ENCODE peak calls at places on chromosomes 16 and 17, in six cellular contexts. One of them, this sample, is unnamed.

GRCh38 chr16:19907161-19907992 is 22.7 kb upstream of the GPRC5B start:
- DNase-seq in K562: peak; percentile 84
- DNase-seq in HepG2: peak; percentile 67
- DNase-seq in SK-N-SH: peak; percentile 79
- DNase-seq in GM12878: peak; percentile 7
- DNase-seq in H1: peak; percentile 93
- DNase-seq in this sample: peak; percentile 67

GRCh38 chr17:40491486-40491885 is 9.9 kb downstream of the TNS4 start:
- DNase-seq in K562: peak; percentile 55
- DNase-seq in HepG2: no peak
- DNase-seq in SK-N-SH: no peak
- DNase-seq in GM12878: no peak
- DNase-seq in H1: no peak
- DNase-seq in this sample: no peak

GRCh38 chr16:84619103-84619460 is 1.2 kb upstream of the COTL1 start:
- DNase-seq in K562: no peak
- DNase-seq in HepG2: no peak
- DNase-seq in SK-N-SH: no peak
- DNase-seq in GM12878: no peak
- DNase-seq in H1: no peak
- DNase-seq in this sample: no peak

GRCh38 chr16:20673882-20674683 is 23.4 kb downstream of the ACSM1 start:
- DNase-seq in K562: peak; percentile 41
- DNase-seq in HepG2: peak; percentile 80
- DNase-seq in SK-N-SH: no peak
- DNase-seq in GM12878: no peak
- DNase-seq in H1: no peak
- DNase-seq in this sample: no peak

GRCh38 chr16:86424968-86425367 is 85.4 kb upstream of the FOXF1 start:
- DNase-seq in K562: no peak
- DNase-seq in HepG2: no peak
- DNase-seq in SK-N-SH: no peak
- DNase-seq in GM12878: no peak
- DNase-seq in H1: no peak
- DNase-seq in this sample: no peak

GRCh38 chr17:82648761-82649474 is 674 bp upstream of the WDR45B start:
- DNase-seq in K562: peak; percentile 89
- DNase-seq in HepG2: no peak
- DNase-seq in SK-N-SH: peak; percentile 95
- DNase-seq in GM12878: no peak
- DNase-seq in H1: peak; percentile 66
- DNase-seq in this sample: peak; percentile 38

GRCh38 chr16:17211797-17212196 is 259.0 kb downstream of the XYLT1 start:
- DNase-seq in K562: peak; percentile 15
- DNase-seq in HepG2: peak; percentile 34
- DNase-seq in SK-N-SH: peak; percentile 21
- DNase-seq in GM12878: no peak
- DNase-seq in H1: peak; percentile 67
- DNase-seq in this sample: peak; percentile 8

GRCh38 chr16:6694636-6695035 is 638.0 kb upstream of the RBFOX1 start:
- DNase-seq in K562: no peak
- DNase-seq in HepG2: no peak
- DNase-seq in SK-N-SH: no peak
- DNase-seq in GM12878: no peak
- DNase-seq in H1: no peak
- DNase-seq in this sample: no peak

GRCh38 chr16:5078626-5079025 is 7.0 kb downstream of the ALG1 start:
- DNase-seq in K562: no peak
- DNase-seq in HepG2: no peak
- DNase-seq in SK-N-SH: no peak
- DNase-seq in GM12878: no peak
- DNase-seq in H1: no peak
- DNase-seq in this sample: no peak

GRCh38 chr17:51097708-51098446 is 22.8 kb downstream of the SPAG9 start:
- DNase-seq in K562: no peak
- DNase-seq in HepG2: peak; percentile 86
- DNase-seq in SK-N-SH: no peak
- DNase-seq in GM12878: no peak
- DNase-seq in H1: no peak
- DNase-seq in this sample: no peak

GRCh38 chr16:23650674-23651073 is 9.4 kb downstream of the DCTN5 start:
- DNase-seq in K562: no peak
- DNase-seq in HepG2: no peak
- DNase-seq in SK-N-SH: no peak
- DNase-seq in GM12878: no peak
- DNase-seq in H1: no peak
- DNase-seq in this sample: no peak

GRCh38 chr17:59400858-59401257 is 69.4 kb downstream of the YPEL2 start:
- DNase-seq in K562: no peak
- DNase-seq in HepG2: no peak
- DNase-seq in SK-N-SH: no peak
- DNase-seq in GM12878: no peak
- DNase-seq in H1: no peak
- DNase-seq in this sample: no peak

GRCh38 chr17:42018339-42018738 is 1.1 kb upstream of the DNAJC7 start:
- DNase-seq in K562: no peak
- DNase-seq in HepG2: peak; percentile 46
- DNase-seq in SK-N-SH: no peak
- DNase-seq in GM12878: no peak
- DNase-seq in H1: no peak
- DNase-seq in this sample: no peak

GRCh38 chr16:1642148-1642547 is 30.0 kb downstream of the CRAMP1 start:
- DNase-seq in K562: no peak
- DNase-seq in HepG2: no peak
- DNase-seq in SK-N-SH: no peak
- DNase-seq in GM12878: no peak
- DNase-seq in H1: no peak
- DNase-seq in this sample: no peak

GRCh38 chr17:45841883-45842525 is 2.7 kb upstream of the SPPL2C start:
- DNase-seq in K562: no peak
- DNase-seq in HepG2: no peak
- DNase-seq in SK-N-SH: no peak
- DNase-seq in GM12878: no peak
- DNase-seq in H1: no peak
- DNase-seq in this sample: no peak

DNA sequence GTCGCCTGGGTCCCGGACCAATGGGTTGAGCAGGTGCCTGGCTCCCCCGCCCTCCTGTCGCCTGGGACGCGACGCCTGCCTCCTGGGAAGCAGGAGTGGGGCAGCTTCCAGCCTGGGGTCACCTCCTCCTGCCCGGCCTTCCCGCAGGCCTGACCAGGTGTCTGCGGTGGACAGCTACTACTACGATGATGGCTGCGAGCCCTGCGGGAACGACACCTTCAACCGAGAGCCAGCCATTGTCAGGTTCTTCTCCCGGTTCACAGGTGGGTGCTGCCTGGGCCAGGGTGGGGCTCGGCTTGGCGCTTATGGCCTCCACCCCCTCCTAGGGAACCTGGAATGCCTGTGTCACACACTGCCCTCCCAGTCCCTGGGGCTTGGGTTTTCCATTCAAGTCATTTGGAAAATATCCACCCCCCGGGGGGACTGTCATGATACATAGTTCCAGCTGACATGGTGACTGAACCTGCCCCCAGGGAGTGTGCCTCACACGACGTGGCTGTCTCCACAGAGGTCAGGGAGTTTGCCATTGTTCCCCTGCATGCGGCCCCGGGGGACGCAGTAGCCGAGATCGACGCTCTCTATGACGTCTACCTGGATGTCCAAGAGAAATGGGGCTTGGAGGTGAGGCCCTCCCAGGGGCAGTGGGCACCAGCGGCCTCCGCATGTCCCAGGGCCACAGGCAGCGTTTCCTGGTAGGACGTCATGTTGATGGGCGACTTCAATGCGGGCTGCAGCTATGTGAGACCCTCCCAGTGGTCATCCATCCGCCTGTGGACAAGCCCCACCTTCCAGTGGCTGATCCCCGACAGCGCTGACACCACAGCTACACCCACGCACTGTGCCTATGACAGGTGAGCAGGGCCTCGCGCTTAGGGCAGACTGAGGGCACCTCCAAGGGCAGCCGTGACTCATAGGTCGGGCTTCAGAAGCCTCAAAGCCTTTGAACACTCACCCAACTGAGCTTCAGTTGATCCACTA is 2.3 kb downstream of the DNASE1 start:
- DNase-seq in K562: no peak
- DNase-seq in HepG2: no peak
- DNase-seq in SK-N-SH: no peak
- DNase-seq in GM12878: no peak
- DNase-seq in H1: no peak
- DNase-seq in this sample: no peak
- TF ChIP-seq CHD2 in K562: no peak
- TF ChIP-seq CHD2 in HepG2: no peak
- TF ChIP-seq CHD2 in SK-N-SH: no peak
- TF ChIP-seq CHD2 in GM12878: no peak
- TF ChIP-seq CHD2 in H1: no peak
- TF ChIP-seq CHD2 in this sample: no peak

GRCh38 chr17:28925912-28926365 is 23.1 kb upstream of the DHRS13 start:
- DNase-seq in K562: no peak
- DNase-seq in HepG2: no peak
- DNase-seq in SK-N-SH: no peak
- DNase-seq in GM12878: peak; percentile 47
- DNase-seq in H1: no peak
- DNase-seq in this sample: no peak
- TF ChIP-seq CHD2 in K562: no peak
- TF ChIP-seq CHD2 in HepG2: no peak
- TF ChIP-seq CHD2 in SK-N-SH: no peak
- TF ChIP-seq CHD2 in GM12878: no peak
- TF ChIP-seq CHD2 in H1: no peak
- TF ChIP-seq CHD2 in this sample: no peak

GRCh38 chr16:76280421-76280820 is 3.2 kb downstream of the CNTNAP4 start:
- DNase-seq in K562: no peak
- DNase-seq in HepG2: no peak
- DNase-seq in SK-N-SH: no peak
- DNase-seq in GM12878: no peak
- DNase-seq in H1: no peak
- DNase-seq in this sample: no peak

GRCh38 chr16:76278086-76278485 is 885 bp downstream of the CNTNAP4 start:
- DNase-seq in K562: no peak
- DNase-seq in HepG2: no peak
- DNase-seq in SK-N-SH: no peak
- DNase-seq in GM12878: no peak
- DNase-seq in H1: no peak
- DNase-seq in this sample: no peak

GRCh38 chr16:76278976-76279375 is 1.8 kb downstream of the CNTNAP4 start:
- DNase-seq in K562: no peak
- DNase-seq in HepG2: peak; percentile 13
- DNase-seq in SK-N-SH: peak; percentile 21
- DNase-seq in GM12878: no peak
- DNase-seq in H1: no peak
- DNase-seq in this sample: no peak

GRCh38 chr16:76277099-76278030 is at the start of gene CNTNAP4:
- DNase-seq in K562: no peak
- DNase-seq in HepG2: no peak
- DNase-seq in SK-N-SH: peak; percentile 51
- DNase-seq in GM12878: no peak
- DNase-seq in H1: peak; percentile 73
- DNase-seq in this sample: no peak
- TF ChIP-seq CHD2 in K562: no peak
- TF ChIP-seq CHD2 in HepG2: no peak
- TF ChIP-seq CHD2 in SK-N-SH: no peak
- TF ChIP-seq CHD2 in GM12878: no peak
- TF ChIP-seq CHD2 in H1: no peak
- TF ChIP-seq CHD2 in this sample: no peak

GRCh38 chr16:27671410-27671809 is 121.5 kb downstream of the KATNIP start:
- DNase-seq in K562: no peak
- DNase-seq in HepG2: peak; percentile 41
- DNase-seq in SK-N-SH: no peak
- DNase-seq in GM12878: no peak
- DNase-seq in H1: no peak
- DNase-seq in this sample: peak; percentile 38
- TF ChIP-seq CHD2 in K562: no peak
- TF ChIP-seq CHD2 in HepG2: no peak
- TF ChIP-seq CHD2 in SK-N-SH: no peak
- TF ChIP-seq CHD2 in GM12878: no peak
- TF ChIP-seq CHD2 in H1: no peak
- TF ChIP-seq CHD2 in this sample: no peak

DNA sequence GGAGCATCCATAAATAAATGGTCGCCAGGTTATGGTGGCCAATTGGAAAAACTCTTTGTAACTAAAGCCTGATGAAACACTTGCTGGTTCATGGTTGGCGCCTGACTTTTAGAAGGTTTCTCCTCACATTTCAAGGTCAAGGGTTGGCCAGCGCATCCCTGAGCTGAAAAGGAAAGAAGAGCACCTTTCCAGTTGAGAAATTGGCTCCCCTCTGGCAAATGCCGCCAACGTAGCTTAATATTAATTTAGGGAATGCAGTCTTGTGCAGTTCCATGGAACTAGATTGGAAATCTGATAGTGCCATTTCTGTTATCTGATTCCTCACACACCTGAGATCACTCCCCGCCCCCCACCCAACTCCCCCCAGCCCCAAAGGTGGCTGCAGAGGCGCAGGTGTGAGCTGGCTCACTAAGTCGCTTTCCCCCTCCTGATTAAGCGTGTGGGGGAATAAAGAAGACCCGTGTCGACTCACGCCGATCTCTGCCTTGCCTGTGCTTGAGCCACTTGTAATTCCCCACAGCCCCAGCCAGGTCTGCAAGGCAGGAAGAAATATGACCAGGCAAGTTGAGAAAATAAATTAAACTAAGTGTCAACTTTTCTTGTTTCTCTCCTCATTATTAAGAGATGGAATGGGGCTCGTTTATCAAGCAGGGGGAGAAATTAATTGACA is 157.8 kb downstream of the CCDC182 start:
- DNase-seq in K562: no peak
- DNase-seq in HepG2: no peak
- DNase-seq in SK-N-SH: no peak
- DNase-seq in GM12878: no peak
- DNase-seq in H1: no peak
- DNase-seq in this sample: no peak
- TF ChIP-seq CHD2 in K562: no peak
- TF ChIP-seq CHD2 in HepG2: no peak
- TF ChIP-seq CHD2 in SK-N-SH: no peak
- TF ChIP-seq CHD2 in GM12878: no peak
- TF ChIP-seq CHD2 in H1: no peak
- TF ChIP-seq CHD2 in this sample: no peak

GRCh38 chr16:64412578-64413280 is 709.1 kb downstream of the CDH11 start:
- DNase-seq in K562: no peak
- DNase-seq in HepG2: no peak
- DNase-seq in SK-N-SH: no peak
- DNase-seq in GM12878: no peak
- DNase-seq in H1: no peak
- DNase-seq in this sample: no peak
- TF ChIP-seq CHD2 in K562: no peak
- TF ChIP-seq CHD2 in HepG2: no peak
- TF ChIP-seq CHD2 in SK-N-SH: no peak
- TF ChIP-seq CHD2 in GM12878: no peak
- TF ChIP-seq CHD2 in H1: no peak
- TF ChIP-seq CHD2 in this sample: no peak

This sample was measured in A549.